ENCODE peak calls at places on chromosomes 11 and 22, in seven cellular contexts. One of them, this sample, is unnamed.

GRCh38 chr11:102928247-102928646 is 27.3 kb downstream of the MMP13 start:
- DNase-seq in IMR-90: no peak
- DNase-seq in mesenchymal stem cell: no peak
- DNase-seq in H9: no peak
- DNase-seq in mesendoderm: no peak
- DNase-seq in neuronal stem cell: no peak
- DNase-seq in H1: no peak
- DNase-seq in this sample: no peak

GRCh38 chr11:122756417-122756816 is 81.9 kb upstream of the CRTAM start:
- DNase-seq in neuronal stem cell: no peak
- DNase-seq in mesendoderm: peak
- DNase-seq in H1: no peak
- DNase-seq in mesenchymal stem cell: no peak
- DNase-seq in IMR-90: no peak
- DNase-seq in H9: no peak
- DNase-seq in this sample: no peak

GRCh38 chr22:36125434-36125833 is 35.1 kb downstream of the APOL3 start:
- DNase-seq in mesenchymal stem cell: no peak
- DNase-seq in H1: no peak
- DNase-seq in neuronal stem cell: no peak
- DNase-seq in IMR-90: no peak
- DNase-seq in H9: no peak
- DNase-seq in mesendoderm: no peak
- DNase-seq in this sample: no peak

GRCh38 chr11:95708681-95709080 is 80.9 kb downstream of the FAM76B start:
- DNase-seq in H1: no peak
- DNase-seq in neuronal stem cell: peak
- DNase-seq in IMR-90: no peak
- DNase-seq in mesenchymal stem cell: no peak
- DNase-seq in H9: no peak
- DNase-seq in mesendoderm: no peak
- DNase-seq in this sample: no peak

GRCh38 chr11:19976281-19976941 is 183.9 kb downstream of the DBX1 start:
- DNase-seq in H1: no peak
- DNase-seq in mesendoderm: peak
- DNase-seq in H9: no peak
- DNase-seq in neuronal stem cell: no peak
- DNase-seq in IMR-90: no peak
- DNase-seq in mesenchymal stem cell: no peak
- DNase-seq in this sample: no peak

GRCh38 chr11:110752890-110753289 is 40.7 kb upstream of the ARHGAP20 start:
- DNase-seq in H9: no peak
- DNase-seq in neuronal stem cell: no peak
- DNase-seq in H1: no peak
- DNase-seq in IMR-90: no peak
- DNase-seq in mesenchymal stem cell: no peak
- DNase-seq in mesendoderm: no peak
- DNase-seq in this sample: no peak

GRCh38 chr22:45125198-45125597 is 38.5 kb upstream of the NUP50 start:
- DNase-seq in mesenchymal stem cell: peak
- DNase-seq in IMR-90: peak
- DNase-seq in H9: no peak
- DNase-seq in mesendoderm: no peak
- DNase-seq in H1: no peak
- DNase-seq in neuronal stem cell: no peak
- DNase-seq in this sample: peak

GRCh38 chr22:48242461-48242864 is 1480.0 kb downstream of the TBC1D22A start:
- DNase-seq in mesenchymal stem cell: no peak
- DNase-seq in H1: peak
- DNase-seq in IMR-90: no peak
- DNase-seq in mesendoderm: no peak
- DNase-seq in neuronal stem cell: no peak
- DNase-seq in H9: peak
- DNase-seq in this sample: no peak

GRCh38 chr11:44702897-44703296 is 23.9 kb upstream of the TSPAN18 start:
- DNase-seq in H1: no peak
- DNase-seq in mesendoderm: peak
- DNase-seq in H9: no peak
- DNase-seq in IMR-90: no peak
- DNase-seq in neuronal stem cell: no peak
- DNase-seq in mesenchymal stem cell: peak
- DNase-seq in this sample: no peak

GRCh38 chr22:37345863-37346514 is 63.7 kb downstream of the CYTH4 start:
- DNase-seq in IMR-90: peak
- DNase-seq in neuronal stem cell: no peak
- DNase-seq in H1: no peak
- DNase-seq in mesenchymal stem cell: peak
- DNase-seq in H9: no peak
- DNase-seq in mesendoderm: no peak
- DNase-seq in this sample: no peak

GRCh38 chr22:21796231-21796630 is 60.6 kb upstream of the YPEL1 start:
- DNase-seq in mesendoderm: no peak
- DNase-seq in mesenchymal stem cell: no peak
- DNase-seq in H9: no peak
- DNase-seq in H1: no peak
- DNase-seq in neuronal stem cell: no peak
- DNase-seq in IMR-90: no peak
- DNase-seq in this sample: no peak

GRCh38 chr22:37488337-37489135 is 2.4 kb upstream of the MFNG start:
- DNase-seq in neuronal stem cell: no peak
- DNase-seq in mesenchymal stem cell: no peak
- DNase-seq in H1: no peak
- DNase-seq in IMR-90: no peak
- DNase-seq in mesendoderm: no peak
- DNase-seq in H9: no peak
- DNase-seq in this sample: no peak

GRCh38 chr11:133961890-133962289 is 5.1 kb upstream of the IGSF9B start:
- DNase-seq in H9: no peak
- DNase-seq in mesendoderm: no peak
- DNase-seq in neuronal stem cell: no peak
- DNase-seq in IMR-90: no peak
- DNase-seq in H1: no peak
- DNase-seq in mesenchymal stem cell: no peak
- DNase-seq in this sample: no peak

DNA sequence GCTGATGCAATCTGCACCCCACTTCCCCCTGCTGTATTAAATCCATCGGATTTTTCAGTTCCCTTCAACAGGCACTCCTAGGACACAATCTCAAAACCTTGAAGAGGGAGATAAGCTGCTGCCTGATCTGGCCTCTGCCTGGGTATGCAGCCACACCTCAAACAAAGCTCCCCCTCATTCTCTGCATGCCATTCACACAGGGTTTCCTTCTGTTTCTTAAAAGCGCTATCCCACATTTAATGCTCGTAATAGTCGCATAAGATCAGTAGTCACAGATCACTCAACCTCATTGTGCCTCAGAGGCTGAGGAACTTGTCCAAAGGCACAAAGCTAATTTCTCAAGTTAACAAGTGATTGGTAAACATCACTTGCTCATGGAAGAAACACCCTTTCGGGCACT is 34.0 kb downstream of the UQCR10 start:
- DNase-seq in IMR-90: no peak
- DNase-seq in neuronal stem cell: peak
- DNase-seq in H9: no peak
- DNase-seq in mesendoderm: peak
- DNase-seq in H1: no peak
- DNase-seq in mesenchymal stem cell: no peak
- DNase-seq in this sample: no peak
- H3K9ac ChIP-seq in IMR-90: no peak
- H3K9ac ChIP-seq in neuronal stem cell: no peak
- H3K9ac ChIP-seq in H9: no peak
- H3K9ac ChIP-seq in mesendoderm: no peak
- H3K9ac ChIP-seq in H1: no peak
- H3K9ac ChIP-seq in mesenchymal stem cell: no peak
- H3K9ac ChIP-seq in this sample: no peak

GRCh38 chr22:40535642-40536041 is 100.9 kb downstream of the MRTFA start:
- DNase-seq in H1: no peak
- DNase-seq in IMR-90: no peak
- DNase-seq in mesenchymal stem cell: no peak
- DNase-seq in neuronal stem cell: no peak
- DNase-seq in mesendoderm: no peak
- DNase-seq in H9: no peak
- DNase-seq in this sample: no peak
- H3K4me2 ChIP-seq in H1: no peak
- H3K4me2 ChIP-seq in IMR-90: no peak
- H3K4me2 ChIP-seq in mesenchymal stem cell: no peak
- H3K4me2 ChIP-seq in neuronal stem cell: no peak
- H3K4me2 ChIP-seq in mesendoderm: no peak
- H3K4me2 ChIP-seq in H9: no peak
- H3K4me2 ChIP-seq in this sample: no peak

GRCh38 chr11:121550247-121551132 is 97.7 kb upstream of the SORL1-AS1 start:
- DNase-seq in mesendoderm: no peak
- DNase-seq in H1: no peak
- DNase-seq in IMR-90: peak
- DNase-seq in mesenchymal stem cell: no peak
- DNase-seq in H9: no peak
- DNase-seq in neuronal stem cell: no peak
- DNase-seq in this sample: peak
- H2AK5ac ChIP-seq in mesendoderm: no peak
- H2AK5ac ChIP-seq in H1: no peak
- H2AK5ac ChIP-seq in IMR-90: no peak
- H2AK5ac ChIP-seq in mesenchymal stem cell: no peak
- H2AK5ac ChIP-seq in H9: no peak
- H2AK5ac ChIP-seq in neuronal stem cell: no peak
- H2AK5ac ChIP-seq in this sample: no peak

DNA sequence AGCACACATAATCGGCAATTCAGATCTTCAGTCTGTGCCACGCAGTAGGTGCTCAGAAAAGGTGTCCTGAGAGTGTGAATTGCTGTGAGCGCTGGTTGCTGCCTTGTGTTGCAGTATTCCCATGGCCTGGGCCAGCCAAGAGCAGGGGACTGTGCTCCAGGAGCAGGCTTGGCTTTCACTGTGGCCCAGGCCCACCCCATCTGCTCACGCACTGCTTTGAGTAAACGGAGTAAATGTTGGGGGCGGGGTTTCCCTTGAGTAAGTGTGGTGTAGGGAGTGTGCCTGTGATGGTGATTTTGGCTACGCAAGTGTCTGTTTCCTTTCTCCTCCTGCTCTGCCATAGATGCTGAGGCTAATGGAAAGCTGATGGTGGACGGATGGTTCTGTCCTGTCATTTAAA is 2.3 kb downstream of the CTTN start:
- DNase-seq in mesendoderm: no peak
- DNase-seq in H9: no peak
- DNase-seq in mesenchymal stem cell: no peak
- DNase-seq in neuronal stem cell: no peak
- DNase-seq in IMR-90: no peak
- DNase-seq in H1: no peak
- DNase-seq in this sample: no peak
- H3K9ac ChIP-seq in mesendoderm: peak
- H3K9ac ChIP-seq in H9: no peak
- H3K9ac ChIP-seq in mesenchymal stem cell: peak
- H3K9ac ChIP-seq in neuronal stem cell: no peak
- H3K9ac ChIP-seq in IMR-90: peak
- H3K9ac ChIP-seq in H1: no peak
- H3K9ac ChIP-seq in this sample: no peak

GRCh38 chr22:26675687-26676273 is 18.4 kb downstream of the MIAT start:
- DNase-seq in H1: no peak
- DNase-seq in neuronal stem cell: no peak
- DNase-seq in H9: no peak
- DNase-seq in mesenchymal stem cell: no peak
- DNase-seq in mesendoderm: no peak
- DNase-seq in IMR-90: no peak
- DNase-seq in this sample: no peak
- H3K4me2 ChIP-seq in H1: no peak
- H3K4me2 ChIP-seq in neuronal stem cell: no peak
- H3K4me2 ChIP-seq in H9: no peak
- H3K4me2 ChIP-seq in mesenchymal stem cell: no peak
- H3K4me2 ChIP-seq in mesendoderm: no peak
- H3K4me2 ChIP-seq in IMR-90: no peak
- H3K4me2 ChIP-seq in this sample: no peak

This sample was measured in trophoblast cell.